ENCODE peak calls at places on chromosomes 6 and 20, in four cellular contexts. F, P, Z and H are unnamed samples.
A peak's percentile ranks its signal among the peaks of the same experiment; 100 is the strongest.

GRCh38 chr6:123415844-123416468 is 220.8 kb downstream of the TRDN start:
- DNase-seq in F (no peak), P (peak; percentile 63), Z (peak; percentile 86), H (peak; percentile 47)

GRCh38 chr6:166862287-166862977 is 93.9 kb downstream of the RNASET2 start:
- DNase-seq in F (peak; percentile 41), P (peak; percentile 18), Z (peak; percentile 6), H (peak; percentile 52)

GRCh38 chr6:158772851-158773371 is 46.3 kb downstream of the EZR start:
- DNase-seq in F (no peak), P (peak; percentile 9), Z (no peak), H (no peak)

GRCh38 chr20:20710847-20711315 is 1.6 kb downstream of the RALGAPA2 start:
- DNase-seq in F (no peak), P (no peak), Z (peak; percentile 53), H (no peak)

GRCh38 chr6:167394330-167394729 is 69.4 kb downstream of the TTLL2 start:
- DNase-seq in F (no peak), P (no peak), Z (no peak), H (no peak)

GRCh38 chr6:35972471-35972985 is 51.6 kb upstream of the SRPK1 start:
- DNase-seq in F (no peak), P (no peak), Z (peak; percentile 13), H (peak; percentile 33)

GRCh38 chr20:62929051-62929538 is 2.8 kb upstream of the DIDO1 start:
- DNase-seq in F (no peak), P (peak; percentile 79), Z (peak; percentile 84), H (no peak)

GRCh38 chr6:39082310-39082709 is 32.7 kb downstream of the SAYSD1 start:
- DNase-seq in F (no peak), P (no peak), Z (no peak), H (no peak)

GRCh38 chr6:16819752-16820151 is 58.5 kb upstream of the ATXN1 start:
- DNase-seq in F (no peak), P (no peak), Z (no peak), H (no peak)

GRCh38 chr6:147161253-147161973 is 42.8 kb upstream of the STXBP5 start:
- DNase-seq in F (no peak), P (no peak), Z (no peak), H (no peak)

GRCh38 chr6:163572612-163573011 is 158.1 kb downstream of the QKI start:
- DNase-seq in F (no peak), P (peak; percentile 51), Z (no peak), H (no peak)

GRCh38 chr6:33427585-33428218 is 7.8 kb downstream of the SYNGAP1 start:
- DNase-seq in F (no peak), P (peak; percentile 46), Z (peak; percentile 40), H (no peak)

GRCh38 chr20:10076126-10077080 is 41.6 kb downstream of the ANKEF1 start:
- DNase-seq in F (no peak), P (no peak), Z (no peak), H (no peak)

GRCh38 chr6:69027861-69028260 is 392.8 kb downstream of the ADGRB3 start:
- DNase-seq in F (no peak), P (no peak), Z (no peak), H (no peak)

GRCh38 chr6:124028117-124028516 is 224.5 kb downstream of the NKAIN2 start:
- DNase-seq in F (no peak), P (peak; percentile 2), Z (no peak), H (no peak)

GRCh38 chr6:107616776-107617175 is 126.9 kb downstream of the SOBP start:
- DNase-seq in F (no peak), P (no peak), Z (no peak), H (no peak)

GRCh38 chr6:160960839-160961238 is 30.7 kb upstream of the MAP3K4 start:
- DNase-seq in F (no peak), P (no peak), Z (no peak), H (no peak)

GRCh38 chr20:51014797-51015722 is 7.8 kb downstream of the KCNG1 start:
- DNase-seq in F (no peak), P (peak; percentile 68), Z (peak; percentile 61), H (peak; percentile 70)

GRCh38 chr6:92922216-92922806 is 497.0 kb downstream of the EPHA7 start:
- DNase-seq in F (no peak), P (no peak), Z (peak; percentile 26), H (no peak)

GRCh38 chr6:2237001-2237400 is 8.4 kb downstream of the GMDS start:
- DNase-seq in F (no peak), P (peak; percentile 41), Z (no peak), H (no peak)

GRCh38 chr6:23106951-23107350 is 537.6 kb downstream of the HDGFL1 start:
- DNase-seq in F (no peak), P (peak; percentile 79), Z (no peak), H (no peak)

GRCh38 chr6:108268845-108269244 is 8.0 kb upstream of the SNX3 start:
- DNase-seq in F (no peak), P (no peak), Z (no peak), H (no peak)

GRCh38 chr20:53547664-53548239 is 45.9 kb downstream of the ZNF217 start:
- DNase-seq in F (peak; percentile 9), P (peak; percentile 89), Z (peak; percentile 88), H (peak; percentile 61)

GRCh38 chr6:112909781-112910180 is 562.7 kb downstream of the RFPL4B start:
- DNase-seq in F (no peak), P (no peak), Z (peak; percentile 40), H (no peak)

GRCh38 chr6:43758617-43759050 is 11.4 kb upstream of the VEGFA start:
- DNase-seq in F (no peak), P (no peak), Z (peak; percentile 9), H (peak; percentile 36)

GRCh38 chr6:337782-338464 is 45.6 kb downstream of the DUSP22 start:
- DNase-seq in F (no peak), P (no peak), Z (peak; percentile 18), H (no peak)

GRCh38 chr6:114941078-114941477 is 598.3 kb upstream of the HS3ST5 start:
- DNase-seq in F (no peak), P (no peak), Z (no peak), H (peak; percentile 31)

GRCh38 chr20:56808119-56808725 is 179.1 kb downstream of the TFAP2C start:
- DNase-seq in F (no peak), P (no peak), Z (no peak), H (no peak)
- H3K18ac ChIP-seq in F (peak overlapping the region; percentile 51), P (no peak overlapping the region), Z (no peak overlapping the region), H (peak overlapping the region; percentile 29)

GRCh38 chr6:125296461-125296860 is 5.3 kb downstream of the HDDC2 start:
- DNase-seq in F (no peak), P (no peak), Z (no peak), H (no peak)
- H3K36me3 ChIP-seq in F (peaks cover 25% of the 10 kb centered on the region), P (peaks cover 11% of the 10 kb centered on the region), Z (peaks cover 6% of the 10 kb centered on the region), H (peaks cover 87% of the 10 kb centered on the region)

GRCh38 chr20:6696001-6696400 is 71.5 kb upstream of the BMP2 start:
- DNase-seq in F (no peak), P (no peak), Z (no peak), H (no peak)

GRCh38 chr20:6698056-6698455 is 69.4 kb upstream of the BMP2 start:
- DNase-seq in F (peak; percentile 43), P (peak; percentile 15), Z (peak; percentile 11), H (no peak)

GRCh38 chr20:6698723-6699122 is 68.8 kb upstream of the BMP2 start:
- DNase-seq in F (no peak), P (no peak), Z (no peak), H (no peak)

GRCh38 chr20:6699931-6700562 is 67.4 kb upstream of the BMP2 start:
- DNase-seq in F (no peak), P (no peak), Z (no peak), H (no peak)

DNA sequence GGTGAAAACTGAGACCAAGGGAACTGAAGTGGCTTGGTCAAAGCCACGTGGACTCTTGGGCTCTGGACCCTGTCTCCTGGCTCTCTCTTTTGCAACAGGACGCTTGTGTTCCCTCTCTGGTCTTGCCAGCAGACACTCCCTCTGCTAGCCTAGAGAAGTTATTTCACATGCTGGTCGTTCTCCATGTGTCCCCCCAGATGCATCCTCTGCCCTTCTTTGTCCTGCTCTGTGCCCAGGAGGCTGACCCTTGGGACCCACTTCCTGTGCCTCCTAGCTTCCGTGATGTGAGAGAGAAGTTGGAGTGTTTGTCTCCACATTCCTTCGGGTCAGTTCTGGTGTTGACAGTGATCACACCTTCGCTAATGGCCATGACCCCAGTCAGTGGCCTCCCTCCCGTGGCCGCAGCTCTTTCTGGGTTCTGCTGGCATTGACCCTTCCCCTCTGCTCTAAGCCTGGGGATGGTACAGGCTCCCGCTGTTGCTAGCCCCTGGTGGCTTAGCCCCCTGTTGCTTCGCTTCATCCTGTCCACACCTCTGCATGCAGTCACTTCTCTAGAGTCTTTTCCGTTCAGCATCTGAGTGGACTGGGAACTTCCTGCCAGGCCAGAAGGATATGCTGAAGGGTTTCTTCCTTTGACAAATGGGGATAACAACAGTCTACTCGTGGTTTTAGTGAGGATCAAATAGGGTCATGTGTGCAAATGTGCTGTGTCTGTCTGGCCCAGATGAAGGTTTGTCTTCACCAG is 70.1 kb upstream of the BMP2 start:
- DNase-seq in F (no peak), P (no peak), Z (no peak), H (no peak)
- H2BK12ac ChIP-seq in F (peak overlapping the region; percentile 72), P (no peak overlapping the region), Z (no peak overlapping the region), H (no peak overlapping the region)

DNA sequence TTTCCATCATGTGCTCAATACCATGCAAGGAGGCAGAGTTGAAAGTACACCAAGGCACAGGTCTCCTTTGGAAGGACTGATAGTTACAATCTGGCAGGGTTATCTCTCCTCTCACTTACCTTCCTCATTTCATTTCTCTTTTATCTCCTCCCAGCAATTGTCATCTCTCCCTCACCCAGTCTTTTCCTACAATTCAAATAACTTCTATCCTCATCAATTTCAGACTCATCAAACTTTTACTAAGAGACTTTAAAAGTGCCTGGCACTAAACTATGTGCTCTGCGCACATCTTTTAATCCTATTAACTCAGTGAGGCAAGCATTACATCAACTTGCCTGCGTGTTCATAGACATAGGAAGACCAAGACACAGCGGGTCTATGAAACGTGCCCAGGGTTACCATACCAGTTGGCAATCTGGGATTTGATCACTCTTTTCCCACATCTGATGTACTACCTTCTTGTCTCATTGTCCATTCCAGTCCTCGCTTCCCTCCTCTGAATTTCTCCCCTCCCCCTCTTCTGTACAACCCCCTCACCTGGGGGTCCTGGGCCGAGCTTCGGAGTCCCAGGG is 1.2 kb downstream of the VARS1 start:
- DNase-seq in F (no peak), P (peak; percentile 55), Z (peak; percentile 44), H (no peak)
- H3K18ac ChIP-seq in F (no peak overlapping the region), P (peak overlapping the region; percentile 94), Z (no peak overlapping the region), H (peak overlapping the region; percentile 39)

GRCh38 chr20:45963059-45964011 is 8.7 kb downstream of the ZNF335 start:
- DNase-seq in F (no peak), P (peak; percentile 47), Z (peak; percentile 82), H (no peak)
- H3K36me3 ChIP-seq in F (peaks cover 49% of the 10 kb centered on the region), P (peaks cover 87% of the 10 kb centered on the region), Z (peaks cover 79% of the 10 kb centered on the region), H (peaks cover 91% of the 10 kb centered on the region)

GRCh38 chr20:8492182-8492581 is 360.1 kb downstream of the PLCB1 start:
- DNase-seq in F (no peak), P (no peak), Z (no peak), H (no peak)
- H2BK12ac ChIP-seq in F (no peak overlapping the region), P (no peak overlapping the region), Z (no peak overlapping the region), H (no peak overlapping the region)